ENCODE peak calls at places on chromosome X, in five cellular contexts. J, R, B, K and G are unnamed samples. For H3K36me3, the result is how much of the 10 kb centered on the place peaks cover.

GRCh38 chrX:153226344-153227190 is 47.5 kb downstream of the MAGEA1 start:
- DNase-seq in J (peak), B (no peak), R (peak), K (no peak), G (no peak)

GRCh38 chrX:49101629-49101984 is 21.9 kb upstream of the WDR45 start:
- DNase-seq in R (no peak), J (peak), B (no peak), K (no peak), G (no peak)

GRCh38 chrX:109812236-109812635 is 79.2 kb upstream of the ACSL4 start:
- DNase-seq in K (no peak), J (no peak), B (no peak), R (peak), G (no peak)

GRCh38 chrX:115017455-115017854 is at the start of gene IL13RA2:
- DNase-seq in K (no peak), R (no peak), J (peak), B (no peak), G (no peak)

GRCh38 chrX:2828404-2829065 is at the start of gene GYG2:
- DNase-seq in K (no peak), J (peak), B (no peak), R (peak), G (no peak)

GRCh38 chrX:88612870-88613329 is 134.1 kb upstream of the CPXCR1 start:
- DNase-seq in J (no peak), B (no peak), K (no peak), R (peak), G (no peak)

GRCh38 chrX:118346258-118347094 is 570 bp downstream of the WDR44 start:
- DNase-seq in J (peak), K (peak), R (peak), B (peak), G (no peak)

GRCh38 chrX:124098089-124098488 is 136.6 kb downstream of the STAG2 start:
- DNase-seq in K (no peak), B (no peak), R (peak), J (peak), G (no peak)

GRCh38 chrX:41759817-41760216 is 35.8 kb downstream of the GPR82 start:
- DNase-seq in B (no peak), K (no peak), R (peak), J (peak), G (no peak)

GRCh38 chrX:37846934-37847732 is at the start of gene DYNLT3:
- DNase-seq in R (peak), J (peak), B (peak), K (peak), G (peak)

GRCh38 chrX:7219153-7219705 is 71.3 kb upstream of the PUDP start:
- DNase-seq in J (peak), B (no peak), R (no peak), K (no peak), G (no peak)

GRCh38 chrX:16311671-16312070 is 144.4 kb downstream of the MAGEB17 start:
- DNase-seq in R (no peak), J (no peak), K (no peak), B (no peak), G (no peak)

GRCh38 chrX:32530802-32531403 is 680.4 kb downstream of the DMD start:
- DNase-seq in B (no peak), J (peak), R (peak), K (no peak), G (no peak)

GRCh38 chrX:51837926-51838325 is 55.5 kb upstream of the MAGED1 start:
- DNase-seq in K (no peak), J (no peak), B (peak), R (no peak), G (no peak)

GRCh38 chrX:45515262-45516215 is 314.9 kb upstream of the DIPK2B start:
- DNase-seq in J (peak), R (peak), K (peak), B (peak), G (peak)

GRCh38 chrX:93354651-93355050 is 318.7 kb downstream of the NAP1L3 start:
- DNase-seq in R (no peak), J (no peak), K (no peak), B (no peak), G (no peak)

GRCh38 chrX:16778545-16778944 is 7.7 kb upstream of the TXLNG start:
- DNase-seq in K (no peak), B (no peak), R (no peak), J (no peak), G (no peak)

GRCh38 chrX:109533631-109534030 is 3.0 kb upstream of the NXT2 start:
- DNase-seq in R (no peak), J (no peak), B (no peak), K (no peak), G (no peak)

GRCh38 chrX:131802836-131803626 is 220.1 kb upstream of the STK26 start:
- DNase-seq in R (no peak), J (peak), K (no peak), B (no peak), G (peak)

GRCh38 chrX:110853610-110854009 is 58.0 kb upstream of the CHRDL1 start:
- DNase-seq in B (no peak), J (peak), R (peak), K (no peak), G (no peak)

GRCh38 chrX:155143959-155144548 is 72.2 kb upstream of the VBP1 start:
- DNase-seq in R (no peak), B (no peak), J (no peak), K (no peak), G (no peak)

GRCh38 chrX:421646-422325 is 35.1 kb upstream of the PPP2R3B start:
- DNase-seq in R (no peak), J (no peak), B (no peak), K (no peak), G (no peak)

GRCh38 chrX:78105944-78106650 is 2.0 kb downstream of the PGK1 start:
- DNase-seq in K (peak), R (no peak), B (no peak), J (no peak), G (no peak)

GRCh38 chrX:122622800-122623199 is 561.3 kb upstream of the GRIA3 start:
- DNase-seq in K (no peak), B (no peak), J (no peak), R (no peak), G (no peak)

GRCh38 chrX:69501433-69501832 is 2.7 kb upstream of the NALF2 start:
- DNase-seq in B (no peak), K (no peak), R (peak), J (peak), G (no peak)

GRCh38 chrX:27307546-27307945 is 155.6 kb downstream of the PPP4R3C start:
- DNase-seq in J (no peak), R (no peak), K (no peak), B (no peak), G (no peak)

GRCh38 chrX:119003462-119003861 is 29.0 kb downstream of the LONRF3 start:
- DNase-seq in K (no peak), R (no peak), B (no peak), J (no peak), G (no peak)

GRCh38 chrX:23783569-23784486 is 855 bp downstream of the SAT1 start:
- DNase-seq in R (no peak), J (no peak), B (no peak), K (no peak), G (no peak)

GRCh38 chrX:16215660-16216059 is 48.4 kb downstream of the MAGEB17 start:
- DNase-seq in K (no peak), R (no peak), J (peak), B (no peak), G (no peak)

GRCh38 chrX:69761633-69762032 is 145.7 kb downstream of the EDA start:
- DNase-seq in B (no peak), K (no peak), J (no peak), R (no peak), G (no peak)

GRCh38 chrX:47523297-47523696 is 37.7 kb upstream of the ARAF start:
- DNase-seq in R (peak), K (peak), J (peak), B (peak), G (peak)

GRCh38 chrX:68753218-68753617 is 75.6 kb upstream of the EFNB1 start:
- DNase-seq in K (no peak), R (no peak), J (no peak), B (no peak), G (no peak)

GRCh38 chrX:48956728-48957414 is 536 bp downstream of the OTUD5 start:
- DNase-seq in J (no peak), R (peak), K (peak), B (no peak), G (peak)

GRCh38 chrX:134537179-134537945 is 77.4 kb downstream of the HPRT1 start:
- DNase-seq in B (no peak), K (no peak), J (no peak), R (no peak), G (no peak)

GRCh38 chrX:153538424-153538823 is 21.0 kb downstream of the ATP2B3 start:
- DNase-seq in J (no peak), K (no peak), B (no peak), R (no peak), G (no peak)

GRCh38 chrX:132740316-132741123 is 217.9 kb downstream of the HS6ST2 start:
- DNase-seq in R (peak), K (no peak), B (no peak), J (peak), G (no peak)

GRCh38 chrX:20267924-20268701 is 1.4 kb upstream of the RPS6KA3 start:
- DNase-seq in J (peak), B (peak), K (peak), R (peak), G (no peak)
- H3K27ac ChIP-seq in J (no peak), B (peak), K (no peak), R (no peak), G (peak)

GRCh38 chrX:40174594-40175415 is 77.0 kb upstream of the BCOR start:
- DNase-seq in J (peak), K (peak), R (peak), B (no peak), G (peak)

GRCh38 chrX:40172169-40172979 is 74.6 kb upstream of the BCOR start:
- DNase-seq in K (peak), R (peak), B (no peak), J (peak), G (no peak)

GRCh38 chrX:40175416-40176255 is 77.9 kb upstream of the BCOR start:
- DNase-seq in R (peak), K (peak), B (no peak), J (peak), G (no peak)

GRCh38 chrX:40172980-40173661 is 75.4 kb upstream of the BCOR start:
- DNase-seq in B (no peak), K (no peak), J (no peak), R (no peak), G (no peak)

GRCh38 chrX:40173662-40174593 is 76.2 kb upstream of the BCOR start:
- DNase-seq in B (no peak), K (peak), R (peak), J (peak), G (no peak)
- H3K4me3 ChIP-seq in B (peak), K (peak), R (no peak), J (peak), G (peak)

GRCh38 chrX:53997751-53998150 is 46.5 kb downstream of the PHF8 start:
- DNase-seq in B (no peak), J (no peak), K (no peak), R (no peak), G (no peak)
- H3K36me3 ChIP-seq in B (under half), J (under half), K (under half), R (under half), G (under half)

DNA sequence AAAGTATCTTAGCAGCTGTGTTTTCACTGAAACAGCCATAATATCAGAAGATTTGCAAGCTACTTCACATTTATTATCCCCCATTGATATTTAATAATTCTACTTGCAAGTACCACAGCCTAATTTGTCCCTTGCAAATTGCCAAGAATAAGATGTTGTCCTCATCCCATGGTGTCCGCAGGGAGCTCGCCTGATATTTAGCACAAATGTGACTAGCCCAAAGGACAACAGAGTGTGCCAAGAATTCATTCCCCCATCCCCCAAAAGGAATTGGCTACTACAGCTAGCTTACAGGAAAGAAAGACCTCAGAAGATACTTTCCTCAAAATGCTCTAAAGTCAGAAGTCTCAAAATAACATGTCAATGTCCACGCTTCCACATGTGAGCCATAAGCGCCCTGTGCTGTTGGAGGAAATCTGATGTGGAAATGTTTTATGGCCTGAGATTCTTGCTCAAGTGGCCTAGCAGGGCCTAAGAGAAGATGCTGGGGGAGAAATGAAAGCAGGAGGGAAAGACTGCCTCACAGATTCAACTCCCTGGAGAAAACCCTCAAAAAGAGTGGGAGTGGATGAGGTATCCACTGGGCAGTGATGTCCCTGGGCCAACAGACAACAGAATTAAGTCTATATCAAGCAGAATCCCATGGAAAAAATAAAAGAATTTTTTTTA is 111.4 kb downstream of the SH3KBP1 start:
- DNase-seq in B (no peak), R (no peak), J (no peak), K (no peak), G (no peak)
- H3K27ac ChIP-seq in B (no peak), R (no peak), J (no peak), K (no peak), G (no peak)

GRCh38 chrX:9730078-9730477 is 35.6 kb downstream of the GPR143 start:
- DNase-seq in B (no peak), K (no peak), J (no peak), R (no peak), G (no peak)
- H3K4me3 ChIP-seq in B (no peak), K (no peak), J (no peak), R (no peak), G (no peak)

GRCh38 chrX:53630261-53630660 is 56.3 kb downstream of the HUWE1 start:
- DNase-seq in J (no peak), R (no peak), K (no peak), B (no peak), G (no peak)

DNA sequence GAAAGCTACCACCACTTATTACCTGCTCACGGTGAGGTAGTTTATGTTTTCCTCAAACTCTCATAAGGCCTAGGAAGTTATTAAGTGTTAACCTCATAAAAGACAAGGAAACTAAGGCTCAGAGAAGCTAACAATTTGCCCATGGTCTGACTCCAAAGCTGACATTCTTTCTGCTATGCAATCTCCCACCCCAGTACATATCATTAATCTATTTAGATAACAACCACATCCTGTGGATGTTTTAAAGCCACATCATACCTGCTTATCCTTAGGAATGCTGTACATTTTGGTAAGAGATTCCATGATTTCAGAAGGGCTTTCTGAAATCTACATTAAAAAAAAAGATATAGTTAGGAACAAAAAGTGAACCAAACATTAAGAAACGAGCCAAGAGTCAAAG is 55.4 kb downstream of the HUWE1 start:
- DNase-seq in R (no peak), J (no peak), K (no peak), B (no peak), G (no peak)
- H3K36me3 ChIP-seq in R (under half), J (under half), K (half or more), B (under half), G (under half)

DNA sequence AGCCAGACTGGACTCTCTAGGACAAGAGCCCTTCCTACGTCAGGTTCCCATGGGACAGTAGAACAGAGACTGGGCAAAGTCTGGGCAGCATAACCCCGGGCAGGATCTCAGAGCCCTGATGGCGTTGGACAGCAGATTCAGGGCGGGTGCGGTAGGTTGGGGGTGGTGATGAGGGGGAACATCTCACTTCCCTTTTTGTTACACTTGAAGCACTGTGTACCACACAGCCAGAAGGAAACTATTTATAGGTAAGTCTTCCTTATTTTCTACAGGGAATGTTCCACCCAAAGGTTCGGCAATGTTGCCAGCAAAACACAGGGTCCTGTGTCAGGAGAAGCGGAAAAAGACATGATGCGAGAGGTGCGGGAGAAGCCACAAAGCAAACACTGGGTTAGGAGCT is 54.3 kb downstream of the TSC22D3 start:
- DNase-seq in B (no peak), J (no peak), R (no peak), K (no peak), G (no peak)
- H3K27ac ChIP-seq in B (peak), J (no peak), R (no peak), K (no peak), G (peak)